ENCODE peak calls at places on chromosomes 1 and 21, in five cellular contexts. V is COR-L47; Z is effector CD8-positive, alpha-beta T cell; P is stimulated activated CD4-positive, alpha-beta T cell treated with anti-CD3 and anti-CD28 coated beads, Interleukin-1b, Interleukin-23, amount 100 ng/mL, for 48 hours; J is M059J. X is an unnamed sample.

GRCh38 chr1:116288201-116288598 is 84.8 kb upstream of the ATP1A1 start:
- DNase-seq in V (no peak), Z (no peak), P (no peak), J (no peak), X (no peak)

GRCh38 chr1:167880570-167880969 is 33.4 kb downstream of the ADCY10 start:
- DNase-seq in V (no peak), Z (no peak), P (no peak), J (peak), X (no peak)

GRCh38 chr1:162548170-162548569 is 13.4 kb upstream of the UAP1 start:
- DNase-seq in V (no peak), Z (no peak), P (no peak), J (peak), X (no peak)

GRCh38 chr1:35448344-35448801 is 108.8 kb downstream of the KIAA0319L start:
- DNase-seq in V (no peak), Z (no peak), P (no peak), J (peak), X (no peak)

GRCh38 chr21:31530364-31530763 is 129.1 kb upstream of the SOD1 start:
- DNase-seq in V (peak), Z (no peak), P (no peak), J (no peak), X (no peak)

GRCh38 chr1:230148194-230148581 is 81.2 kb downstream of the GALNT2 start:
- DNase-seq in V (no peak), Z (no peak), P (no peak), J (no peak), X (no peak)

GRCh38 chr1:48692235-48692634 is 84.5 kb downstream of the BEND5 start:
- DNase-seq in V (peak), Z (no peak), P (no peak), J (no peak), X (no peak)

GRCh38 chr1:24514946-24515345 is 12.3 kb downstream of the RCAN3 start:
- DNase-seq in V (no peak), Z (no peak), P (no peak), J (no peak), X (no peak)

GRCh38 chr1:91725961-91726704 is 159.8 kb downstream of the TGFBR3 start:
- DNase-seq in V (no peak), Z (no peak), P (no peak), J (peak), X (no peak)

GRCh38 chr1:244445320-244446181 is 6.2 kb downstream of the ADSS2 start:
- DNase-seq in V (no peak), Z (no peak), P (no peak), J (peak), X (no peak)

GRCh38 chr1:10213186-10213585 is 2.8 kb downstream of the KIF1B start:
- DNase-seq in V (no peak), Z (no peak), P (no peak), J (no peak), X (no peak)

GRCh38 chr1:24193046-24193445 is 6.0 kb upstream of the IFNLR1 start:
- DNase-seq in V (no peak), Z (no peak), P (no peak), J (no peak), X (no peak)

GRCh38 chr1:11026903-11027302 is 14.4 kb downstream of the TARDBP start:
- DNase-seq in V (no peak), Z (no peak), P (no peak), J (no peak), X (no peak)

GRCh38 chr1:185044981-185045792 is at the start of gene RNF2:
- DNase-seq in V (peak), Z (peak), P (peak), J (peak), X (peak)

GRCh38 chr1:39540504-39541031 is 36.0 kb downstream of the PABPC4 start:
- DNase-seq in V (no peak), Z (no peak), P (no peak), J (no peak), X (no peak)

GRCh38 chr1:234533034-234533571 is 54.1 kb upstream of the TARBP1 start:
- DNase-seq in V (no peak), Z (no peak), P (no peak), J (peak), X (no peak)

GRCh38 chr21:42496839-42497202 is 797 bp upstream of the RSPH1 start:
- DNase-seq in V (no peak), Z (no peak), P (no peak), J (no peak), X (no peak)

GRCh38 chr1:29653034-29653810 is 416.9 kb downstream of the PTPRU start:
- DNase-seq in V (no peak), Z (no peak), P (no peak), J (no peak), X (no peak)

GRCh38 chr1:197210426-197210825 is 57.6 kb upstream of the CRB1 start:
- DNase-seq in V (no peak), Z (no peak), P (no peak), J (no peak), X (no peak)

GRCh38 chr1:236033336-236033735 is 31.6 kb downstream of the NID1 start:
- DNase-seq in V (no peak), Z (no peak), P (no peak), J (no peak), X (no peak)

GRCh38 chr1:214305164-214305751 is 24.3 kb downstream of the SMYD2 start:
- DNase-seq in V (no peak), Z (no peak), P (no peak), J (no peak), X (no peak)

GRCh38 chr21:40049031-40049958 is 182.1 kb downstream of the PCP4 start:
- DNase-seq in V (peak), Z (no peak), P (peak), J (peak), X (peak)

GRCh38 chr1:47515390-47515789 is 77.5 kb downstream of the FOXD2 start:
- DNase-seq in V (no peak), Z (no peak), P (no peak), J (no peak), X (no peak)

GRCh38 chr1:234925440-234926251 is 203.0 kb downstream of the TOMM20 start:
- DNase-seq in V (no peak), Z (no peak), P (no peak), J (peak), X (no peak)

GRCh38 chr21:42097274-42097673 is 26.2 kb downstream of the UMODL1 start:
- DNase-seq in V (no peak), Z (no peak), P (no peak), J (peak), X (peak)

GRCh38 chr1:15090373-15090772 is 63.2 kb upstream of the TMEM51 start:
- DNase-seq in V (peak), Z (no peak), P (peak), J (peak), X (peak)

GRCh38 chr1:87478231-87478630 is 149.6 kb downstream of the LMO4 start:
- DNase-seq in V (peak), Z (no peak), P (no peak), J (peak), X (no peak)

GRCh38 chr1:14969006-14969405 is 184.5 kb upstream of the TMEM51 start:
- DNase-seq in V (no peak), Z (no peak), P (peak), J (peak), X (no peak)

GRCh38 chr1:18890704-18891103 is 11.7 kb downstream of the ALDH4A1 start:
- DNase-seq in V (no peak), Z (no peak), P (no peak), J (peak), X (no peak)

GRCh38 chr1:39061951-39062350 is 35.8 kb downstream of the NDUFS5 start:
- DNase-seq in V (no peak), Z (no peak), P (no peak), J (peak), X (no peak)

GRCh38 chr21:39022901-39023693 is 160.2 kb downstream of the PSMG1 start:
- DNase-seq in V (peak), Z (no peak), P (no peak), J (peak), X (no peak)

GRCh38 chr1:178282949-178283367 is 189.1 kb downstream of the RASAL2 start:
- DNase-seq in V (peak), Z (no peak), P (no peak), J (peak), X (no peak)

GRCh38 chr1:209490013-209490412 is 93.5 kb upstream of the CAMK1G start:
- DNase-seq in V (peak), Z (no peak), P (no peak), J (peak), X (peak)

GRCh38 chr1:62229468-62229867 is 34.8 kb downstream of the L1TD1 start:
- DNase-seq in V (no peak), Z (no peak), P (no peak), J (no peak), X (no peak)

GRCh38 chr1:22379566-22379965 is 72.1 kb upstream of the ZBTB40 start:
- DNase-seq in V (no peak), Z (no peak), P (no peak), J (no peak), X (no peak)

GRCh38 chr1:189429610-189430009 is 1048.1 kb downstream of the BRINP3 start:
- DNase-seq in V (no peak), Z (no peak), P (no peak), J (peak), X (no peak)

GRCh38 chr1:19712928-19713327 is 48.3 kb downstream of the HTR6 start:
- DNase-seq in V (no peak), Z (no peak), P (no peak), J (no peak), X (no peak)

GRCh38 chr1:114152211-114153050 is 1.2 kb downstream of the SYT6 start:
- DNase-seq in V (peak), Z (no peak), P (no peak), J (peak), X (peak)

GRCh38 chr21:42587036-42587435 is 66.4 kb upstream of the PDE9A start:
- DNase-seq in V (no peak), Z (no peak), P (no peak), J (no peak), X (no peak)